ENCODE peak calls at places on chromosomes 16 and 17, in six cellular contexts. J, Y, K, H, Q and C are unnamed samples.

GRCh38 chr17:81609541-81610353 is 27.2 kb downstream of the NPLOC4 start:
- DNase-seq in J (no peak), Y (no peak), K (no peak), H (no peak), Q (no peak), C (no peak)

GRCh38 chr16:56610017-56610608 is 1.7 kb downstream of the MT2A start:
- DNase-seq in J (peak; percentile 47), Y (no peak), K (peak; percentile 35), H (peak; percentile 83), Q (no peak), C (peak; percentile 72)

GRCh38 chr17:51860934-51861561 is 297.5 kb downstream of the CA10 start:
- DNase-seq in J (no peak), Y (no peak), K (peak; percentile 44), H (no peak), Q (no peak), C (no peak)

GRCh38 chr16:85436636-85437160 is 176.4 kb upstream of the GSE1 start:
- DNase-seq in J (peak; percentile 57), Y (no peak), K (no peak), H (no peak), Q (peak; percentile 81), C (peak; percentile 88)

GRCh38 chr17:37828313-37829124 is 83.7 kb upstream of the HNF1B start:
- DNase-seq in J (no peak), Y (peak; percentile 37), K (no peak), H (peak; percentile 75), Q (no peak), C (peak; percentile 48)

GRCh38 chr16:1810106-1810505 is 16.5 kb downstream of the HAGH start:
- DNase-seq in J (no peak), Y (no peak), K (no peak), H (peak; percentile 46), Q (no peak), C (no peak)

GRCh38 chr17:76530489-76530814 is 7.1 kb downstream of the CYGB start:
- DNase-seq in J (no peak), Y (no peak), K (no peak), H (no peak), Q (no peak), C (no peak)

GRCh38 chr16:79317521-79317920 is 283.0 kb downstream of the MAF start:
- DNase-seq in J (no peak), Y (no peak), K (no peak), H (no peak), Q (peak; percentile 27), C (no peak)

GRCh38 chr16:56615353-56615752 is 7.0 kb downstream of the MT2A start:
- DNase-seq in J (no peak), Y (no peak), K (no peak), H (no peak), Q (no peak), C (no peak)

GRCh38 chr17:16250635-16251034 is 33.6 kb downstream of the PIGL start:
- DNase-seq in J (no peak), Y (no peak), K (peak; percentile 70), H (no peak), Q (no peak), C (no peak)

GRCh38 chr17:62882284-62882683 is 74.2 kb upstream of the MARCHF10 start:
- DNase-seq in J (no peak), Y (no peak), K (no peak), H (no peak), Q (no peak), C (no peak)

GRCh38 chr16:19170043-19170655 is 2.1 kb downstream of the SYT17 start:
- DNase-seq in J (no peak), Y (no peak), K (no peak), H (no peak), Q (no peak), C (no peak)

GRCh38 chr16:733382-734207 is 6.7 kb downstream of the HAGHL start:
- DNase-seq in J (no peak), Y (no peak), K (no peak), H (peak; percentile 61), Q (no peak), C (no peak)

GRCh38 chr16:2151188-2152091 is 3.0 kb downstream of the RAB26 start:
- DNase-seq in J (no peak), Y (no peak), K (no peak), H (no peak), Q (no peak), C (no peak)

GRCh38 chr17:48639136-48639535 is 13.0 kb upstream of the HOXB9 start:
- DNase-seq in J (no peak), Y (no peak), K (no peak), H (peak; percentile 39), Q (no peak), C (no peak)

GRCh38 chr16:9901-10665 is 43.3 kb downstream of the POLR3K start:
- DNase-seq in J (peak; percentile 27), Y (no peak), K (no peak), H (peak; percentile 71), Q (no peak), C (no peak)

GRCh38 chr17:35708149-35708548 is 23.3 kb upstream of the RASL10B start:
- DNase-seq in J (no peak), Y (no peak), K (no peak), H (no peak), Q (no peak), C (no peak)

GRCh38 chr17:37787055-37787720 is 42.3 kb upstream of the HNF1B start:
- DNase-seq in J (peak; percentile 78), Y (no peak), K (peak; percentile 86), H (no peak), Q (no peak), C (no peak)

GRCh38 chr16:17939052-17939673 is 397.4 kb downstream of the NPIPA8 start:
- DNase-seq in J (no peak), Y (no peak), K (no peak), H (no peak), Q (no peak), C (no peak)

GRCh38 chr17:62737513-62737912 is 70.6 kb downstream of the MARCHF10 start:
- DNase-seq in J (no peak), Y (no peak), K (no peak), H (no peak), Q (no peak), C (no peak)

GRCh38 chr17:28871056-28871579 is 16.3 kb downstream of the ERAL1 start:
- DNase-seq in J (no peak), Y (no peak), K (no peak), H (no peak), Q (no peak), C (no peak)

GRCh38 chr17:80847506-80848230 is 144.0 kb upstream of the CHMP6 start:
- DNase-seq in J (no peak), Y (no peak), K (no peak), H (peak; percentile 39), Q (no peak), C (no peak)

GRCh38 chr17:81179220-81179619 is 13.2 kb upstream of the AATK start:
- DNase-seq in J (no peak), Y (no peak), K (no peak), H (no peak), Q (no peak), C (peak; percentile 51)

GRCh38 chr17:51164911-51165679 is 1.1 kb upstream of the NME2 start:
- DNase-seq in J (no peak), Y (no peak), K (peak; percentile 28), H (no peak), Q (peak; percentile 20), C (peak; percentile 54)

GRCh38 chr16:8679156-8679555 is 4.7 kb downstream of the ABAT start:
- DNase-seq in J (no peak), Y (no peak), K (no peak), H (no peak), Q (no peak), C (no peak)

GRCh38 chr17:45958307-45958706 is 40.7 kb upstream of the STH start:
- DNase-seq in J (no peak), Y (no peak), K (no peak), H (no peak), Q (no peak), C (no peak)

GRCh38 chr17:45954914-45955313 is 44.1 kb upstream of the STH start:
- DNase-seq in J (no peak), Y (no peak), K (no peak), H (peak; percentile 11), Q (no peak), C (no peak)

GRCh38 chr17:45955326-45955725 is 43.7 kb upstream of the STH start:
- DNase-seq in J (no peak), Y (no peak), K (no peak), H (no peak), Q (no peak), C (no peak)

GRCh38 chr17:45953561-45953960 is 45.5 kb upstream of the STH start:
- DNase-seq in J (no peak), Y (no peak), K (no peak), H (no peak), Q (no peak), C (no peak)

DNA sequence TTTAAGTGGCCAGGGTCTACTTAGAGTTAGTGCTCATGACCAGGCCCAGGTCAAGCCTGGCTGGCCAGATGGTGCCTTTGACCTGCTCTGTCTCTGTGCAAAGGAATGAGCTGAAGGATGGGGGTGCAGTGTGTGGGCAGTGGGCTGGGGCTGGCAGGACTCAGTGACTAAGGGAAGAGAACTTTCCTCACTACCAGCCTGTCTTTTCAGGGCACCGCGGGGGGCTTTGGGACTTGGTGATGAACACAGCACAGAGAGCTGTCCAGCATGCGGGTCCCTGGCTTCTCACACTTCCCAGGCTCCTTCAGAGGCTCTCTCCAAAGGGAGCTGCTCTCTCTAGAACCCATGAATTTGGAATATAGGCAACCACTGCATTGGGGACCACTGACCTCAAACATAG is 43.0 kb upstream of the STH start:
- DNase-seq in J (no peak), Y (no peak), K (no peak), H (no peak), Q (no peak), C (no peak)
- H3K27me3 ChIP-seq in J (no peaks in the 10 kb centered on the region), Y (peaks cover 2% of the 10 kb centered on the region), K (no peaks in the 10 kb centered on the region), H (no peaks in the 10 kb centered on the region), Q (no peaks in the 10 kb centered on the region), C (no peaks in the 10 kb centered on the region)

GRCh38 chr16:49780436-49780835 is 75.5 kb downstream of the ZNF423 start:
- DNase-seq in J (no peak), Y (no peak), K (no peak), H (no peak), Q (no peak), C (no peak)
- H3K4me3 ChIP-seq in J (no peak overlapping the region), Y (no peak overlapping the region), K (no peak overlapping the region), H (no peak overlapping the region), Q (no peak overlapping the region), C (no peak overlapping the region)

GRCh38 chr16:52404546-52404945 is 142.4 kb downstream of the TOX3 start:
- DNase-seq in J (no peak), Y (no peak), K (no peak), H (no peak), Q (no peak), C (no peak)
- TF ChIP-seq EP300 in J (no peak), Y (no peak), K (no peak), H (no peak), Q (no peak), C (no peak)

GRCh38 chr16:86496929-86497381 is 13.4 kb upstream of the FOXF1 start:
- DNase-seq in J (no peak), Y (no peak), K (no peak), H (peak; percentile 80), Q (no peak), C (peak; percentile 75)
- H3K27me3 ChIP-seq in J (peaks cover 10% of the 10 kb centered on the region), Y (peaks cover 100% of the 10 kb centered on the region), K (peaks cover 86% of the 10 kb centered on the region), H (peaks cover 31% of the 10 kb centered on the region), Q (no peaks in the 10 kb centered on the region), C (peaks cover 48% of the 10 kb centered on the region)

GRCh38 chr17:78230996-78231931 is at the start of gene TMEM235:
- DNase-seq in J (no peak), Y (no peak), K (no peak), H (no peak), Q (no peak), C (no peak)
- H3K4me3 ChIP-seq in J (no peak within 1 kb of the TSS), Y (peak within 1 kb of the TSS; percentile 20), K (peak within 1 kb of the TSS; percentile 48), H (no peak within 1 kb of the TSS), Q (no peak within 1 kb of the TSS), C (no peak within 1 kb of the TSS)

GRCh38 chr17:66348605-66349165 is 46.3 kb downstream of the PRKCA start:
- DNase-seq in J (peak; percentile 39), Y (no peak), K (peak; percentile 68), H (peak; percentile 75), Q (peak; percentile 51), C (no peak)
- TF ChIP-seq EP300 in J (no peak), Y (no peak), K (no peak), H (no peak), Q (no peak), C (no peak)